ENCODE peak calls at places on chromosomes 4 and X, in nine cellular contexts. B, N, X, M, A, K, C, P and U are unnamed samples.

GRCh38 chr4:56908206-56909082 is 744 bp downstream of the REST start:
- DNase-seq in C (peak; percentile 49), M (peak; percentile 67), P (peak; percentile 59), X (peak; percentile 45), A (peak; percentile 34), K (peak; percentile 81), N (peak; percentile 53), B (peak; percentile 93), U (peak; percentile 76)

GRCh38 chr4:184136525-184136924 is 81.1 kb downstream of the ENPP6 start:
- DNase-seq in M (no peak), X (no peak), P (no peak), C (no peak), B (no peak), K (no peak), A (no peak), N (no peak), U (no peak)

GRCh38 chr4:186037692-186038658 is 31.0 kb upstream of the TLR3 start:
- DNase-seq in P (peak; percentile 70), N (no peak), M (peak; percentile 94), K (peak; percentile 15), A (no peak), C (peak; percentile 79), X (no peak), B (no peak), U (peak; percentile 92)

GRCh38 chr4:147367841-147368385 is 113.0 kb upstream of the EDNRA start:
- DNase-seq in N (no peak), K (no peak), P (no peak), X (no peak), B (no peak), M (no peak), C (peak; percentile 52), A (no peak), U (no peak)

GRCh38 chrX:118839334-118839958 is 15.8 kb downstream of the ZCCHC12 start:
- DNase-seq in N (peak; percentile 29), M (peak; percentile 44), X (peak; percentile 48), C (peak; percentile 35), K (peak; percentile 56), A (peak; percentile 40), B (peak; percentile 93), P (peak; percentile 72), U (peak; percentile 82)

GRCh38 chrX:118100091-118100490 is 16.5 kb downstream of the KLHL13 start:
- DNase-seq in P (no peak), B (no peak), N (no peak), K (no peak), C (no peak), M (no peak), X (no peak), A (no peak), U (no peak)

GRCh38 chr4:53775381-53775780 is 184.1 kb upstream of the LNX1 start:
- DNase-seq in A (no peak), B (no peak), K (no peak), C (no peak), X (no peak), N (no peak), P (no peak), M (no peak), U (no peak)

GRCh38 chrX:7155163-7155562 is 7.2 kb upstream of the PUDP start:
- DNase-seq in K (no peak), N (no peak), C (no peak), X (no peak), B (no peak), A (no peak), P (no peak), M (no peak), U (no peak)

GRCh38 chr4:8199594-8200301 is 658 bp downstream of the SH3TC1 start:
- DNase-seq in K (no peak), A (no peak), B (no peak), X (no peak), M (no peak), P (no peak), N (peak; percentile 24), C (no peak), U (no peak)

GRCh38 chr4:8142556-8142955 is 16.1 kb downstream of the ABLIM2 start:
- DNase-seq in P (no peak), K (no peak), M (no peak), X (no peak), N (no peak), A (no peak), B (no peak), C (no peak), U (no peak)

GRCh38 chrX:72727846-72728245 is 13.7 kb upstream of the PHKA1 start:
- DNase-seq in K (no peak), P (no peak), A (no peak), M (no peak), B (no peak), N (no peak), C (no peak), X (no peak), U (no peak)

GRCh38 chr4:6581566-6582121 is 6.7 kb downstream of the MAN2B2 start:
- DNase-seq in P (no peak), A (no peak), N (no peak), X (no peak), C (no peak), B (no peak), K (no peak), M (no peak), U (no peak)

GRCh38 chr4:15656038-15656470 is 897 bp upstream of the FBXL5 start:
- DNase-seq in N (no peak), M (peak; percentile 33), A (no peak), K (no peak), B (no peak), P (peak; percentile 35), X (no peak), C (peak; percentile 48), U (no peak)

GRCh38 chr4:81405900-81406401 is 65.8 kb downstream of the RASGEF1B start:
- DNase-seq in B (no peak), N (peak; percentile 35), P (peak; percentile 42), X (peak; percentile 12), M (peak; percentile 86), A (peak; percentile 37), K (peak; percentile 68), C (peak; percentile 80), U (peak; percentile 77)

GRCh38 chr4:1347410-1347864 is 429 bp downstream of the UVSSA start:
- DNase-seq in M (peak; percentile 88), A (no peak), N (no peak), P (peak; percentile 23), C (peak; percentile 89), B (peak; percentile 92), K (no peak), X (peak; percentile 32), U (peak; percentile 77)

GRCh38 chr4:94571720-94572119 is 120.0 kb downstream of the PDLIM5 start:
- DNase-seq in K (no peak), P (no peak), X (no peak), N (no peak), M (no peak), B (no peak), A (no peak), C (no peak), U (no peak)